ENCODE peak calls at places on chromosomes 2 and 18, in five cellular contexts. H, Q, G, T and D are unnamed samples.

GRCh38 chr18:13239557-13239956 is 21.0 kb downstream of the LDLRAD4 start:
- DNase-seq in H (no peak), Q (no peak), G (no peak), T (no peak), D (no peak)

GRCh38 chr18:3179430-3180089 is 40.2 kb downstream of the MYOM1 start:
- DNase-seq in H (peak), Q (no peak), G (no peak), T (no peak), D (no peak)

GRCh38 chr2:63903003-63903402 is 61.3 kb downstream of the UGP2 start:
- DNase-seq in H (no peak), Q (no peak), G (no peak), T (no peak), D (no peak)

GRCh38 chr2:189580662-189581353 is at the start of gene SLC40A1:
- DNase-seq in H (peak), Q (peak), G (no peak), T (no peak), D (no peak)

GRCh38 chr2:204364860-204365530 is 180.3 kb upstream of the PARD3B start:
- DNase-seq in H (no peak), Q (no peak), G (no peak), T (no peak), D (no peak)

GRCh38 chr18:67509711-67510110 is 6.8 kb downstream of the DSEL start:
- DNase-seq in H (no peak), Q (no peak), G (no peak), T (no peak), D (no peak)

GRCh38 chr18:7609617-7610016 is 42.5 kb downstream of the PTPRM start:
- DNase-seq in H (no peak), Q (no peak), G (no peak), T (no peak), D (no peak)

GRCh38 chr2:84495539-84496146 is 20.7 kb upstream of the DNAH6 start:
- DNase-seq in H (peak), Q (no peak), G (peak), T (peak), D (peak)

GRCh38 chr18:7901657-7902056 is 334.5 kb downstream of the PTPRM start:
- DNase-seq in H (no peak), Q (no peak), G (no peak), T (no peak), D (no peak)

GRCh38 chr2:76731157-76731556 is 791.0 kb downstream of the LRRTM4 start:
- DNase-seq in H (no peak), Q (no peak), G (no peak), T (no peak), D (no peak)

GRCh38 chr2:165238295-165238694 is 919 bp upstream of the SCN2A start:
- DNase-seq in H (no peak), Q (no peak), G (no peak), T (no peak), D (peak)

GRCh38 chr2:157596992-157597681 is 31.5 kb downstream of the ACVR1C start:
- DNase-seq in H (peak), Q (peak), G (peak), T (no peak), D (no peak)